ENCODE peak calls at places on chromosomes 5 and 9, in eight cellular contexts. D, G, Z, R, W, Y, A and T are unnamed samples.
A peak's percentile ranks its signal among the peaks of the same experiment; 100 is the strongest.

GRCh38 chr9:32551491-32552049 is 557 bp upstream of the SMIM27 start:
- DNase-seq in D (no peak), G (no peak), Z (no peak), R (no peak), W (peak; percentile 16), Y (peak; percentile 28), A (peak; percentile 15), T (no peak)

GRCh38 chr9:36486454-36486932 is 86.2 kb upstream of the MELK start:
- DNase-seq in D (no peak), G (no peak), Z (peak; percentile 67), R (no peak), W (no peak), Y (peak; percentile 20), A (peak; percentile 17), T (no peak)

GRCh38 chr5:135650081-135650480 is 71.3 kb upstream of the CXCL14 start:
- DNase-seq in D (no peak), G (no peak), Z (no peak), R (no peak), W (no peak), Y (no peak), A (no peak), T (no peak)

GRCh38 chr9:79616013-79616412 is 44.2 kb downstream of the TLE4 start:
- DNase-seq in D (no peak), G (no peak), Z (no peak), R (no peak), W (no peak), Y (no peak), A (peak; percentile 38), T (no peak)

GRCh38 chr9:129459550-129460322 is 161.2 kb downstream of the C9orf50 start:
- DNase-seq in D (no peak), G (no peak), Z (no peak), R (no peak), W (no peak), Y (no peak), A (no peak), T (no peak)

GRCh38 chr5:101843055-101843454 is 453.0 kb downstream of the SLCO4C1 start:
- DNase-seq in D (no peak), G (no peak), Z (no peak), R (no peak), W (no peak), Y (no peak), A (no peak), T (no peak)

GRCh38 chr5:112329429-112330090 is 89.5 kb downstream of the EPB41L4A start:
- DNase-seq in D (no peak), G (no peak), Z (no peak), R (no peak), W (no peak), Y (no peak), A (no peak), T (no peak)

GRCh38 chr5:143657814-143658395 is 154.1 kb upstream of the HMHB1 start:
- DNase-seq in D (no peak), G (no peak), Z (no peak), R (no peak), W (peak; percentile 72), Y (no peak), A (peak; percentile 54), T (no peak)

GRCh38 chr5:1125030-1125357 is 13.1 kb upstream of the SLC12A7 start:
- DNase-seq in D (no peak), G (peak; percentile 38), Z (no peak), R (peak; percentile 25), W (no peak), Y (peak; percentile 85), A (peak; percentile 36), T (no peak)

GRCh38 chr5:117788596-117788995 is 1199.8 kb downstream of the DTWD2 start:
- DNase-seq in D (no peak), G (no peak), Z (no peak), R (no peak), W (no peak), Y (peak; percentile 5), A (no peak), T (no peak)

GRCh38 chr9:120875954-120876841 is 790 bp downstream of the PHF19 start:
- DNase-seq in D (peak; percentile 19), G (peak; percentile 70), Z (peak; percentile 95), R (peak; percentile 52), W (peak; percentile 89), Y (peak; percentile 88), A (peak; percentile 75), T (peak; percentile 38)

GRCh38 chr9:19232117-19232829 is 1.8 kb downstream of the DENND4C start:
- DNase-seq in D (no peak), G (no peak), Z (no peak), R (no peak), W (peak; percentile 13), Y (no peak), A (peak; percentile 6), T (no peak)

GRCh38 chr5:112208699-112209615 is 210.1 kb downstream of the EPB41L4A start:
- DNase-seq in D (no peak), G (no peak), Z (no peak), R (no peak), W (no peak), Y (no peak), A (no peak), T (no peak)

GRCh38 chr5:127754259-127754658 is 51.1 kb downstream of the CCDC192 start:
- DNase-seq in D (peak; percentile 50), G (no peak), Z (no peak), R (no peak), W (peak; percentile 22), Y (peak; percentile 54), A (peak; percentile 49), T (no peak)

GRCh38 chr5:21709766-21710165 is 1143.4 kb downstream of the CDH12 start:
- DNase-seq in D (no peak), G (no peak), Z (no peak), R (no peak), W (no peak), Y (no peak), A (no peak), T (no peak)

GRCh38 chr9:129322641-129323375 is 144.7 kb upstream of the IER5L start:
- DNase-seq in D (no peak), G (peak; percentile 12), Z (peak; percentile 65), R (no peak), W (no peak), Y (no peak), A (no peak), T (no peak)

GRCh38 chr5:40916213-40916612 is 6.9 kb downstream of the C7 start:
- DNase-seq in D (no peak), G (no peak), Z (no peak), R (no peak), W (no peak), Y (peak; percentile 26), A (no peak), T (no peak)

GRCh38 chr9:34158362-34158869 is 20.4 kb upstream of the UBAP1 start:
- DNase-seq in D (peak; percentile 82), G (no peak), Z (no peak), R (no peak), W (peak; percentile 75), Y (peak; percentile 79), A (peak; percentile 72), T (peak; percentile 56)

GRCh38 chr9:72363908-72364678 is 915 bp downstream of the ZFAND5 start:
- DNase-seq in D (no peak), G (peak; percentile 41), Z (peak; percentile 83), R (no peak), W (peak; percentile 35), Y (peak; percentile 66), A (peak; percentile 64), T (no peak)

GRCh38 chr5:172901012-172901780 is 58.0 kb upstream of the RPL26L1 start:
- DNase-seq in D (peak; percentile 71), G (no peak), Z (peak; percentile 95), R (no peak), W (no peak), Y (peak; percentile 83), A (peak; percentile 89), T (peak; percentile 97)

GRCh38 chr5:132673939-132674630 is at the start of gene IL4:
- DNase-seq in D (no peak), G (no peak), Z (peak; percentile 19), R (no peak), W (no peak), Y (no peak), A (no peak), T (no peak)
- H3K4me3 ChIP-seq in D (no peak within 1 kb of the TSS), G (no peak within 1 kb of the TSS), Z (peak within 1 kb of the TSS; percentile 20), R (no peak within 1 kb of the TSS), W (peak within 1 kb of the TSS; percentile 48), Y (no peak within 1 kb of the TSS), A (peak within 1 kb of the TSS; percentile 39), T (no peak within 1 kb of the TSS)

GRCh38 chr9:105369911-105370310 is 77.9 kb upstream of the FSD1L start:
- DNase-seq in D (no peak), G (no peak), Z (no peak), R (no peak), W (no peak), Y (no peak), A (no peak), T (no peak)
- TF ChIP-seq CTCF in D (no peak), G (no peak), Z (no peak), R (no peak), W (no peak), Y (no peak), A (no peak), T (no peak)

GRCh38 chr5:66378407-66378806 is 217.8 kb upstream of the MAST4 start:
- DNase-seq in D (no peak), G (no peak), Z (no peak), R (no peak), W (no peak), Y (peak; percentile 4), A (no peak), T (no peak)
- H3K4me3 ChIP-seq in D (no peak overlapping the region), G (no peak overlapping the region), Z (no peak overlapping the region), R (no peak overlapping the region), W (no peak overlapping the region), Y (no peak overlapping the region), A (no peak overlapping the region), T (no peak overlapping the region)

DNA sequence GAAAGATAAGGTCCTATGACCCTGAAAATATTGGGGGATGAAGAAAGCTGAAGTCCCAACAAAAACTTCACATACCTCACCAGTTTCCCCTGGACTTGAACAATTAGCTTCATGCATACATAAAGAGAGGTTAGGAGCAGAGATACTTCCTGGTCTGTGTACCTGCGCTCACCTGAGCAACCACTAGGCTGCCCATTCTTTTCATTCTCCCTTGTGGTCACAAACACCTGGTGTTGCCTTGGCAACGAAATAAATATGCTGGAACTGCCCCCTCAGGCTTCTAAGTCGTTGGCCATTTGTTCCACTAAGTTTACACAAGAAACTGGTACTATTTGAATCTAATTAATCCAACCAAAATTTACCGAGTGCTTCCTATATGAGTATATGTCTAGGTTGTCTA is 18.1 kb downstream of the OTP start:
- DNase-seq in D (no peak), G (no peak), Z (no peak), R (no peak), W (peak; percentile 57), Y (no peak), A (no peak), T (no peak)
- TF ChIP-seq CTCF in D (no peak), G (no peak), Z (no peak), R (no peak), W (peak; percentile 45), Y (no peak), A (no peak), T (no peak)

GRCh38 chr9:123265833-123266232 is 2.6 kb downstream of the STRBP start:
- DNase-seq in D (no peak), G (no peak), Z (no peak), R (no peak), W (no peak), Y (no peak), A (no peak), T (no peak)
- H3K4me3 ChIP-seq in D (no peak overlapping the region), G (no peak overlapping the region), Z (no peak overlapping the region), R (no peak overlapping the region), W (no peak overlapping the region), Y (no peak overlapping the region), A (no peak overlapping the region), T (no peak overlapping the region)